ENCODE peak calls at places on chromosomes 13 and 19, in four cellular contexts. S is K562, D is HepG2, B is GM12878. R is an unnamed sample.

GRCh38 chr13:44364019-44364418 is 9.6 kb upstream of the SERP2 start:
- DNase-seq in S (no peak), D (peak), B (no peak), R (no peak)

GRCh38 chr19:47225746-47226425 is 5.1 kb downstream of the BBC3 start:
- DNase-seq in S (peak), D (peak), B (no peak), R (peak)

GRCh38 chr19:44848805-44849457 is 2.8 kb downstream of the NECTIN2 start:
- DNase-seq in S (no peak), D (no peak), B (no peak), R (no peak)

GRCh38 chr13:70125693-70126092 is 17.4 kb upstream of the KLHL1 start:
- DNase-seq in S (no peak), D (no peak), B (no peak), R (no peak)

GRCh38 chr13:91017031-91017668 is 330.3 kb upstream of the MIR17HG start:
- DNase-seq in S (peak), D (no peak), B (peak), R (peak)

GRCh38 chr13:34805347-34805746 is 136.7 kb upstream of the NBEA start:
- DNase-seq in S (no peak), D (no peak), B (no peak), R (no peak)

GRCh38 chr19:10936661-10937084 is 8.1 kb downstream of the TIMM29 start:
- DNase-seq in S (peak), D (peak), B (peak), R (peak)

GRCh38 chr19:43425567-43426392 is 11.1 kb downstream of the TEX101 start:
- DNase-seq in S (no peak), D (no peak), B (no peak), R (peak)

GRCh38 chr13:52599037-52599852 is 43.0 kb upstream of the HNRNPA1L2 start:
- DNase-seq in S (no peak), D (no peak), B (no peak), R (peak)

GRCh38 chr13:99656843-99657506 is 155.7 kb downstream of the TM9SF2 start:
- DNase-seq in S (no peak), D (no peak), B (no peak), R (no peak)

GRCh38 chr13:99484405-99484981 is 16.8 kb upstream of the TM9SF2 start:
- DNase-seq in S (no peak), D (no peak), B (no peak), R (no peak)

GRCh38 chr13:112244495-112245177 is 131.5 kb upstream of the SPACA7 start:
- DNase-seq in S (no peak), D (no peak), B (no peak), R (no peak)

GRCh38 chr13:85729296-85729695 is 69.9 kb downstream of the SLITRK6 start:
- DNase-seq in S (no peak), D (no peak), B (no peak), R (no peak)

GRCh38 chr19:16590876-16591802 is 18.9 kb upstream of the SLC35E1 start:
- DNase-seq in S (no peak), D (no peak), B (no peak), R (no peak)

GRCh38 chr19:32876236-32876918 is 6.8 kb upstream of the SLC7A9 start:
- DNase-seq in S (no peak), D (no peak), B (no peak), R (no peak)

GRCh38 chr13:77596777-77597176 is 61.3 kb downstream of the SCEL start:
- DNase-seq in S (no peak), D (no peak), B (no peak), R (no peak)

GRCh38 chr13:99658266-99658991 is 157.2 kb downstream of the TM9SF2 start:
- DNase-seq in S (no peak), D (no peak), B (no peak), R (no peak)

GRCh38 chr13:99955747-99956472 is 15.7 kb downstream of the ZIC5 start:
- DNase-seq in S (no peak), D (no peak), B (no peak), R (no peak)

GRCh38 chr13:112444001-112444311 is 67.8 kb downstream of the SPACA7 start:
- DNase-seq in S (peak), D (peak), B (no peak), R (peak)

GRCh38 chr19:13992025-13992424 is 14.1 kb downstream of the RFX1 start:
- DNase-seq in S (no peak), D (no peak), B (no peak), R (no peak)

GRCh38 chr13:43080199-43080598 is 56.8 kb downstream of the DNAJC15 start:
- DNase-seq in S (no peak), D (no peak), B (no peak), R (no peak)

GRCh38 chr19:41276231-41276630 is 12.1 kb downstream of the HNRNPUL1 start:
- DNase-seq in S (no peak), D (no peak), B (no peak), R (no peak)

GRCh38 chr19:31334101-31334848 is 15.0 kb downstream of the TSHZ3 start:
- DNase-seq in S (no peak), D (no peak), B (no peak), R (no peak)

GRCh38 chr19:4641132-4641531 is 1.8 kb downstream of the TNFAIP8L1 start:
- DNase-seq in S (no peak), D (no peak), B (no peak), R (no peak)

GRCh38 chr13:23679214-23679613 is 109.0 kb downstream of the TNFRSF19 start:
- DNase-seq in S (no peak), D (no peak), B (no peak), R (no peak)

GRCh38 chr19:10737680-10738079 is 19.8 kb downstream of the DNM2 start:
- DNase-seq in S (no peak), D (no peak), B (no peak), R (no peak)

GRCh38 chr19:49767380-49767779 is 579 bp downstream of the AP2A1 start:
- DNase-seq in S (no peak), D (no peak), B (no peak), R (no peak)

GRCh38 chr19:10797078-10797477 is 38.9 kb downstream of the TMED1 start:
- DNase-seq in S (no peak), D (no peak), B (no peak), R (no peak)

GRCh38 chr13:39777527-39778061 is 122.1 kb downstream of the COG6 start:
- DNase-seq in S (no peak), D (no peak), B (no peak), R (peak)

GRCh38 chr19:32750441-32751055 is 31.0 kb downstream of the TDRD12 start:
- DNase-seq in S (no peak), D (no peak), B (no peak), R (no peak)

GRCh38 chr13:45231722-45232121 is 30.9 kb upstream of the KCTD4 start:
- DNase-seq in S (no peak), D (no peak), B (no peak), R (no peak)

GRCh38 chr19:57566396-57567256 is 7.0 kb upstream of the ZNF550 start:
- DNase-seq in S (peak), D (no peak), B (no peak), R (no peak)

GRCh38 chr19:33293255-33294057 is 8.9 kb downstream of the CEBPA start:
- DNase-seq in S (peak), D (peak), B (no peak), R (peak)

GRCh38 chr19:51926784-51927741 is at the start of gene ZNF613:
- DNase-seq in S (peak), D (peak), B (peak), R (peak)

GRCh38 chr13:69947577-69947976 is 160.0 kb upstream of the ATXN8OS start:
- DNase-seq in S (no peak), D (no peak), B (no peak), R (no peak)

GRCh38 chr13:97928306-97928705 is 25.2 kb upstream of the IPO5 start:
- DNase-seq in S (no peak), D (no peak), B (no peak), R (no peak)

GRCh38 chr13:29677627-29678026 is 82.1 kb upstream of the SLC7A1 start:
- DNase-seq in S (no peak), D (no peak), B (no peak), R (no peak)

GRCh38 chr19:39870171-39870971 is 24.2 kb upstream of the FBL start:
- DNase-seq in S (no peak), D (no peak), B (no peak), R (no peak)
- TF ChIP-seq FOXK2 in S (no peak), D (no peak), B (no peak), R (no peak)

GRCh38 chr13:74132768-74133656 is 1.2 kb downstream of the KLF12 start:
- DNase-seq in S (no peak), D (no peak), B (no peak), R (peak)
- TF ChIP-seq FOXK2 in S (no peak), D (no peak), B (no peak), R (no peak)

GRCh38 chr13:113588394-113589111 is 4.0 kb downstream of the TFDP1 start:
- DNase-seq in S (no peak), D (no peak), B (no peak), R (no peak)
- TF ChIP-seq FOXK2 in S (no peak), D (no peak), B (no peak), R (no peak)

GRCh38 chr13:30807392-30807791 is 72.0 kb downstream of the ALOX5AP start:
- DNase-seq in S (no peak), D (no peak), B (no peak), R (no peak)
- TF ChIP-seq FOXK2 in S (no peak), D (no peak), B (no peak), R (no peak)

DNA sequence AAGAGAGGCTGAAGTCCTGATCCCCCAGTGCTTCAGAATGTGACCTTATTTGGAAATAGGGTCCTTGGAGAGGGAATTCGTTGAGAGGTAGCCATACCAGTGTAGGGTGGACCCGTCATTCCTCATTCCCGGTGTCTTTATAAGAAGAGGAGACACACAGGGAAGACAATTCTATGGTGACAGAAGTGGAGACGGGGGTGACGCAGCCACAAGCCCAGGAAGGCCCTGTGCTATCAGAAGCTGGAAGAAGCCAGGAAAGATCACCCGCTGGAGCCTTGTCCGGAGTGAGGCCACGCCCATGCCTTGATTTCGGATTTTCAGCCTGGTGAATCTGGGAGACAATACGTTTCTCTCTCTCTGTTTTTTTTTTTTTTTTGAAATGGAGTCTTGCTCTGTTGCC is 2.6 kb upstream of the MYPOP start:
- DNase-seq in S (no peak), D (no peak), B (no peak), R (no peak)
- TF ChIP-seq FOXK2 in S (no peak), D (no peak), B (no peak), R (no peak)

GRCh38 chr19:3248728-3249315 is 24.4 kb downstream of the CELF5 start:
- DNase-seq in S (no peak), D (no peak), B (no peak), R (no peak)
- TF ChIP-seq FOXK2 in S (no peak), D (no peak), B (no peak), R (no peak)

DNA sequence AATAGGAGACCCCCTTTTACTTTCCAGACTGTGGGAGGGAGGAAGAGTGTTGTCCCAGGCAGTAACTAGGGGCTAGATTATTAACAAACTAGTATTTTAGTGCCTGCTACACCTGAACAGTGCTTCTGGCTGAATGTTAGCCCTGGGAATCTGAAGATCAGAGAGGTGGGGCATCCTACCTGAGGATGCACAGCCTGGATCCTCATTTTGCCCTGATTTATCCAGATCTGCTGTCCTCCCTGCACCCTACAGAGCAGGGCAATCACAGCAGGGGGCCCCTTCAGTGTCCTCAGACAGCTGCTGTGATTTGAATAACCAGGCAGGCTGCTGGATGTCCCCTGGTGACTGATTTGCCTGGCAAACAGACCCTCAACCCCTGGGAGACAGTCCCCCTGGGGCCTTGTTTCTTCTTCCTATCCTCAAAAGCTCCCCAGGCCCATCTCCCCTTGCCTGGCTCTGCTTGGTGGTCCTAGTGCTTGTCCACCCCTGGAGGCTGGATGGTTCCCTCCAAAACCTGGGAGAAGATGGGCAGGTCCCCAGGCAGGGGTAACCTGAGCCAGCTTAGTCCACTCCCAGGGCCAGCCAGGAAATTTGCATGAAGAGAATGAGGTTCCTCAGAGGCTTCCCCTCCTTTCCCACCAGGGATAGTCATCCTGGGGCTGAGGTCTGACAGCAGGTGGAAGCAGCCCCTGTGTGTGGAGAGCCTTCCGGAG is at the start of gene OVOL3:
- DNase-seq in S (no peak), D (no peak), B (no peak), R (no peak)
- TF ChIP-seq FOXK2 in S (no peak), D (no peak), B (no peak), R (no peak)

GRCh38 chr19:2330632-2331284 is 2.3 kb downstream of the SPPL2B start:
- DNase-seq in S (no peak), D (peak), B (no peak), R (no peak)
- TF ChIP-seq FOXK2 in S (no peak), D (no peak), B (no peak), R (no peak)

GRCh38 chr13:25190256-25190655 is 18.2 kb upstream of the AMER2 start:
- DNase-seq in S (no peak), D (no peak), B (no peak), R (no peak)

GRCh38 chr13:25192489-25192888 is 20.4 kb upstream of the AMER2 start:
- DNase-seq in S (no peak), D (no peak), B (no peak), R (no peak)

GRCh38 chr13:25192052-25192451 is 20.0 kb upstream of the AMER2 start:
- DNase-seq in S (no peak), D (no peak), B (no peak), R (no peak)

GRCh38 chr13:25196971-25197370 is 24.9 kb upstream of the AMER2 start:
- DNase-seq in S (no peak), D (no peak), B (no peak), R (no peak)

GRCh38 chr13:25192936-25193335 is 20.8 kb upstream of the AMER2 start:
- DNase-seq in S (no peak), D (no peak), B (no peak), R (no peak)
- TF ChIP-seq FOXK2 in S (no peak), D (no peak), B (no peak), R (no peak)